ENCODE peak calls at places on chromosomes 3 and 15, in eight cellular contexts. E, X, J, V, O, Z, T and F are unnamed samples.

GRCh38 chr3:94616833-94617232 is 554.0 kb downstream of the NSUN3 start:
- DNase-seq in O (no peak), E (no peak), J (no peak), X (no peak), V (no peak), Z (no peak), T (no peak), F (no peak)

GRCh38 chr15:25947336-25948080 is 84.4 kb upstream of the ATP10A start:
- DNase-seq in T (peak; percentile 10), E (no peak), O (peak; percentile 12), V (peak; percentile 20), J (no peak), X (peak; percentile 13), Z (peak; percentile 4), F (peak; percentile 8)

GRCh38 chr3:107198522-107199271 is 178.5 kb upstream of the CCDC54 start:
- DNase-seq in Z (no peak), T (peak; percentile 36), X (no peak), V (peak; percentile 72), E (no peak), J (peak; percentile 70), O (no peak), F (peak; percentile 77)

GRCh38 chr3:57545636-57546268 is 1.6 kb upstream of the DNAH12 start:
- DNase-seq in T (no peak), X (peak; percentile 46), E (no peak), J (peak; percentile 29), V (peak; percentile 51), O (peak; percentile 28), Z (no peak), F (peak; percentile 76)

GRCh38 chr3:42061042-42061710 is 30.0 kb upstream of the TRAK1 start:
- DNase-seq in V (no peak), O (no peak), X (no peak), T (no peak), Z (no peak), E (no peak), J (no peak), F (no peak)

GRCh38 chr3:50418845-50419244 is 59.5 kb upstream of the TMEM115 start:
- DNase-seq in O (no peak), Z (no peak), X (no peak), J (peak; percentile 59), V (peak; percentile 13), E (no peak), T (no peak), F (no peak)

GRCh38 chr15:101016581-101016980 is 97.4 kb downstream of the LRRK1 start:
- DNase-seq in Z (no peak), T (no peak), J (no peak), O (peak; percentile 6), E (no peak), X (no peak), V (no peak), F (no peak)

GRCh38 chr3:33044676-33045075 is 52.3 kb downstream of the GLB1 start:
- DNase-seq in T (no peak), Z (no peak), O (no peak), V (no peak), E (no peak), J (no peak), X (no peak), F (no peak)

GRCh38 chr3:188594137-188594536 is 440.2 kb downstream of the LPP start:
- DNase-seq in J (peak; percentile 93), O (no peak), V (peak; percentile 90), Z (no peak), E (no peak), T (no peak), X (no peak), F (peak; percentile 51)

GRCh38 chr3:125611908-125612307 is 16.6 kb upstream of the OSBPL11 start:
- DNase-seq in T (no peak), O (no peak), X (no peak), J (no peak), E (no peak), Z (no peak), V (no peak), F (no peak)